ENCODE peak calls at places on chromosomes 13 and 19, in four cellular contexts. T, Q, N and S are unnamed samples.

GRCh38 chr13:109198585-109198984 is 569.2 kb downstream of the MYO16 start:
- DNase-seq in T (no peak), Q (no peak), N (no peak), S (no peak)

GRCh38 chr19:2809387-2810140 is 10.1 kb upstream of the ZNF554 start:
- DNase-seq in T (no peak), Q (no peak), N (no peak), S (no peak)

GRCh38 chr19:5803752-5804515 is 933 bp upstream of the NRTN start:
- DNase-seq in T (no peak), Q (no peak), N (peak; percentile 75), S (peak; percentile 53)

GRCh38 chr13:99385161-99385560 is 78.0 kb upstream of the GPR183 start:
- DNase-seq in T (no peak), Q (no peak), N (no peak), S (no peak)

GRCh38 chr13:98512774-98513327 is 64.1 kb downstream of the STK24 start:
- DNase-seq in T (no peak), Q (no peak), N (no peak), S (peak; percentile 62)

GRCh38 chr13:98537306-98537705 is 39.6 kb downstream of the STK24 start:
- DNase-seq in T (no peak), Q (no peak), N (no peak), S (no peak)

GRCh38 chr19:19937403-19937802 is 36.7 kb downstream of the ZNF93 start:
- DNase-seq in T (no peak), Q (no peak), N (no peak), S (no peak)

GRCh38 chr13:27131202-27131623 is 40.4 kb downstream of the USP12 start:
- DNase-seq in T (peak; percentile 60), Q (peak; percentile 56), N (peak; percentile 47), S (no peak)

GRCh38 chr19:43809762-43810696 is 7.8 kb upstream of the LYPD5 start:
- DNase-seq in T (no peak), Q (no peak), N (no peak), S (peak; percentile 60)

GRCh38 chr13:32195713-32196112 is 119.5 kb downstream of the ZAR1L start:
- DNase-seq in T (no peak), Q (no peak), N (no peak), S (no peak)

GRCh38 chr13:98479496-98480003 is 97.4 kb downstream of the STK24 start:
- DNase-seq in T (no peak), Q (no peak), N (no peak), S (no peak)

GRCh38 chr13:54599413-54599812 is 1570.8 kb downstream of the OLFM4 start:
- DNase-seq in T (no peak), Q (no peak), N (no peak), S (no peak)

GRCh38 chr13:79987323-79987722 is 353.6 kb downstream of the SPRY2 start:
- DNase-seq in T (no peak), Q (no peak), N (no peak), S (no peak)

GRCh38 chr19:38451629-38452028 is 18.1 kb downstream of the RYR1 start:
- DNase-seq in T (no peak), Q (no peak), N (no peak), S (no peak)

GRCh38 chr19:5617080-5617479 is 5.5 kb downstream of the SAFB2 start:
- DNase-seq in T (no peak), Q (no peak), N (no peak), S (no peak)

GRCh38 chr13:111058796-111059506 is 56.2 kb upstream of the ARHGEF7 start:
- DNase-seq in T (no peak), Q (no peak), N (no peak), S (no peak)